ENCODE peak calls at places on chromosomes 3 and 15, in four cellular contexts. A is endothelial cell, D is AG09309, F is cardiac fibroblast. K is an unnamed sample.

GRCh38 chr3:65107174-65107573 is 419.4 kb upstream of the ADAMTS9 start:
- DNase-seq in A (no peak), D (no peak), F (peak; percentile 36), K (no peak)

GRCh38 chr3:32406481-32407408 is 15.1 kb downstream of the CMTM7 start:
- DNase-seq in A (no peak), D (no peak), F (no peak), K (no peak)

GRCh38 chr3:30324587-30324986 is 281.8 kb upstream of the TGFBR2 start:
- DNase-seq in A (no peak), D (peak; percentile 78), F (peak; percentile 17), K (no peak)

GRCh38 chr15:76431936-76432335 is 95.4 kb downstream of the ISL2 start:
- DNase-seq in A (no peak), D (no peak), F (peak; percentile 8), K (no peak)

GRCh38 chr3:52245322-52246263 is at the start of gene PPM1M:
- DNase-seq in A (peak; percentile 65), D (no peak), F (peak; percentile 30), K (peak; percentile 58)

GRCh38 chr3:133138017-133138416 is 99.8 kb downstream of the TMEM108 start:
- DNase-seq in A (no peak), D (no peak), F (no peak), K (no peak)

GRCh38 chr15:56365075-56365711 is at the start of gene TEX9:
- DNase-seq in A (peak; percentile 84), D (peak; percentile 24), F (peak; percentile 88), K (peak; percentile 92)

GRCh38 chr15:47473857-47474256 is 243.4 kb upstream of the SEMA6D start:
- DNase-seq in A (no peak), D (no peak), F (no peak), K (no peak)

GRCh38 chr3:138642226-138642926 is 33.8 kb downstream of the FAIM start:
- DNase-seq in A (no peak), D (no peak), F (no peak), K (no peak)

GRCh38 chr3:25582242-25582641 is 82.5 kb downstream of the TOP2B start:
- DNase-seq in A (no peak), D (peak; percentile 48), F (peak; percentile 92), K (no peak)

GRCh38 chr3:39911465-39912309 is 102.3 kb downstream of the MYRIP start:
- DNase-seq in A (peak; percentile 9), D (peak; percentile 7), F (peak; percentile 18), K (peak; percentile 54)

GRCh38 chr15:88613074-88613944 is 7.8 kb upstream of the AEN start:
- DNase-seq in A (no peak), D (no peak), F (peak; percentile 53), K (no peak)

GRCh38 chr3:129003578-129004112 is 2.5 kb downstream of the EFCC1 start:
- DNase-seq in A (peak; percentile 42), D (no peak), F (no peak), K (peak; percentile 93)

GRCh38 chr3:139555249-139555648 is 15.7 kb upstream of the RBP1 start:
- DNase-seq in A (no peak), D (no peak), F (peak; percentile 68), K (no peak)

GRCh38 chr3:168870892-168871291 is 775.2 kb upstream of the GOLIM4 start:
- DNase-seq in A (no peak), D (no peak), F (peak; percentile 33), K (peak; percentile 41)

GRCh38 chr15:100767002-100767825 is 112.4 kb upstream of the ALDH1A3 start:
- DNase-seq in A (no peak), D (no peak), F (no peak), K (no peak)

GRCh38 chr3:31196881-31197364 is 302.5 kb upstream of the GADL1 start:
- DNase-seq in A (no peak), D (peak; percentile 89), F (peak; percentile 80), K (no peak)

GRCh38 chr3:164741869-164742268 is 336.4 kb downstream of the SI start:
- DNase-seq in A (no peak), D (no peak), F (no peak), K (no peak)

GRCh38 chr15:51731549-51732267 is 5.7 kb downstream of the LYSMD2 start:
- DNase-seq in A (no peak), D (peak; percentile 25), F (peak; percentile 72), K (peak; percentile 28)

GRCh38 chr3:17070560-17070959 is 185.8 kb downstream of the PLCL2 start:
- DNase-seq in A (no peak), D (no peak), F (peak; percentile 27), K (no peak)

GRCh38 chr15:63380151-63380827 is 1.4 kb downstream of the CA12 start:
- DNase-seq in A (no peak), D (no peak), F (no peak), K (no peak)

GRCh38 chr15:31489281-31489680 is 162.6 kb downstream of the KLF13 start:
- DNase-seq in A (no peak), D (no peak), F (no peak), K (no peak)

GRCh38 chr3:39038165-39038564 is 13.6 kb downstream of the SCN11A start:
- DNase-seq in A (no peak), D (peak; percentile 8), F (peak; percentile 59), K (no peak)

GRCh38 chr15:28096411-28096719 is 2.8 kb downstream of the OCA2 start:
- DNase-seq in A (no peak), D (no peak), F (peak; percentile 19), K (no peak)

GRCh38 chr3:187765342-187765741 is 20.1 kb upstream of the BCL6 start:
- DNase-seq in A (no peak), D (no peak), F (peak; percentile 54), K (no peak)

GRCh38 chr3:50436063-50436674 is 67.3 kb downstream of the CACNA2D2 start:
- DNase-seq in A (peak; percentile 78), D (no peak), F (peak; percentile 46), K (peak; percentile 70)

GRCh38 chr3:65576942-65577341 is 461.8 kb downstream of the MAGI1 start:
- DNase-seq in A (no peak), D (no peak), F (peak; percentile 55), K (no peak)

GRCh38 chr15:40941078-40941527 is 12.0 kb downstream of the DLL4 start:
- DNase-seq in A (no peak), D (no peak), F (no peak), K (no peak)

GRCh38 chr3:159821148-159821547 is 167.5 kb upstream of the IL12A start:
- DNase-seq in A (no peak), D (no peak), F (no peak), K (no peak)

GRCh38 chr3:129596194-129597086 is 10.0 kb downstream of the PLXND1 start:
- DNase-seq in A (no peak), D (peak; percentile 84), F (peak; percentile 99), K (no peak)

GRCh38 chr3:182783106-182783505 is 10.2 kb upstream of the ATP11B start:
- DNase-seq in A (no peak), D (no peak), F (no peak), K (no peak)

DNA sequence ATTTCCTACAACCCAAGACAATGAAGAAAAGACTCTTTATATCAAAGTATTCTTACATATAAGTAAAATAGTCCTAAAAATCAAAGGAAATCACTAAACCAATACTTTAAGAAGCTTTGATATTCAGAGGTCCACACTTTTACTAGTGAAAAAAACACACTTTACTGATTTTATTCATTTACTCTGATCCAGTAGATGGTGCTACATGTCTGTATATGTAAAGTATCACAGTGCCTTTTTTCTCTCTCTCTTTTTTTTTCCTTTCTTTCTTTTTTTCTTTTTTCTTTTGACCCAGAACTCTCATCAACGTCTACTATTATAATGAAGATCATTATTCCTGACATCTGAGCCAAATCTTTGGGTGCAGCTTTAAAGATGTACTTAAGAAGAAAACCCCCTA is 10.8 kb upstream of the CCDC39 start:
- DNase-seq in A (no peak), D (no peak), F (no peak), K (no peak)
- TF ChIP-seq CTCF in A (no peak), D (no peak), F (no peak), K (no peak)

GRCh38 chr3:83971693-83972092 is 987.1 kb upstream of the CADM2 start:
- DNase-seq in A (no peak), D (no peak), F (no peak), K (no peak)

GRCh38 chr3:83968386-83968785 is 990.4 kb upstream of the CADM2 start:
- DNase-seq in A (no peak), D (no peak), F (no peak), K (peak; percentile 17)
- TF ChIP-seq CTCF in A (no peak), D (no peak), F (no peak), K (no peak)

DNA sequence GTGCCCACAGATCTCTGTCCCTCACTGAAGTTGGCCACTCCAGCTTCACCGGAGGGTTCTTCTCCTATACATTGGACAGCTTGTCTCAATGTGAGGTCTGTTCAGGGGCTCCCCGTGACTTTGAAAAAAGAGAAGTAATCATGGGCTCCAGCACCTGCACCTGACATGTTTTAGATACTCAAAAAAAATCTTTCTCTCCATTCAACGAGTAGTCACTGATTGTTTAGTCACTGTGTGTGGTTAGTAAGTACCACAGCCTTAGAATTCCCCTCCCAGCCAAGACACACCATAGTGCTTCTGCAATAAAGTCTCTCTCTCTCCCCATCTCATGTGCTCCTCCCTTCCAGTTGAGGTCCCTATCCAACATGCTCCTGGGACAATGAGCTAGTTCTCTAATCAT is 18.6 kb downstream of the CCR9 start:
- DNase-seq in A (no peak), D (no peak), F (no peak), K (no peak)
- TF ChIP-seq CTCF in A (no peak), D (no peak), F (no peak), K (no peak)

DNA sequence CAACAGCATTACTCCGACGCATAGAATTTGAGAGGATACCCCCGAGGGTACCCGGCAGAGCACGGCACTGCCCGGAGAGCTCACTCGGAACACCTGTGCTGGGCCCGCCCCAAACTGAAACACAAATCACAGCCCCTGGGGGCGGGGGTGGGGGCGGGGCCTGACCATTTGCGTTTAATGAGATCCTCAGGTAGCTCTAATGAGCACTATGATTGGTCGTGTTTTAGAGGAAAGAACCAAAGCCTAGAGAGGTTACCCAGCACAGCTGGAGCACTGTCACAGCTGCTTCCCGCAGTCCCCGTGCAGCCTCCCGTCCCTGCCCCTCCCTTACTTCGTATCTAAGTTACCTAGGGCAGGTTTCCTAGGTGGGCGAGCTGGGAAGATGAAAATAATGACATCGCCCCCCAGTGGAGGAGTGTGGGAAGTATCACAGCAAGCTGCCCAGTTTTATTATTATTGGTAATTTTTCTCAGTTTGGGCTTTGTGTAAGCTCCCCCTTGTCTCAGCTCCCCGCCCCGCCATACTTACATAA is 187.1 kb downstream of the PDE8A start:
- DNase-seq in A (peak; percentile 38), D (no peak), F (peak; percentile 31), K (peak; percentile 83)
- TF ChIP-seq CTCF in A (peak; percentile 83), D (peak; percentile 42), F (peak; percentile 58), K (peak; percentile 91)

DNA sequence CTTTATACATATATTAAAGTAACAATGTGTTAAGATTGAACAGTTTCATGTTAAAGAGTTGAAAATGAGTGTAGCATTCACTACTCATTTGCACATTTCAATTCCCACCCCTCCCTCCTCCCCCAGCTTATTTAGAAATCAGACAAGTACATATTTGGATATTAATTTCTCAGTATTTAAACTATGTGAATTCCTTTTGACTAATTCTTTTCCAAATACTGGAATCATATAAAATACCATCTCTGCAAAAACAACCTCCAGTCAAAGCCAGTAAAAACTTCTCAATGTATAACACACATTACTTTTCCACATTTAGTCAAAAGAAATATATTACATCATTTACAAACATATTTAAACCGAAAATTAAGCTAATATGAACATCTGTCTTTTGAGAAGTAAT is 25.5 kb upstream of the SHC4 start:
- DNase-seq in A (no peak), D (no peak), F (no peak), K (no peak)
- TF ChIP-seq CTCF in A (no peak), D (no peak), F (no peak), K (no peak)

K was measured in Calu3.